ENCODE peak calls at places on chromosomes 7 and 10, in eight cellular contexts. J, D, Z, O, R, S, Q and G are unnamed samples.

GRCh38 chr10:70835895-70836294 is 20.1 kb downstream of the SGPL1 start:
- DNase-seq in J (no peak), D (no peak), Z (no peak), O (no peak), R (no peak), S (no peak), Q (no peak), G (no peak)

GRCh38 chr7:101094791-101095375 is 9.6 kb downstream of the TRIM56 start:
- DNase-seq in J (peak), D (peak), Z (peak), O (peak), R (no peak), S (peak), Q (no peak), G (no peak)

GRCh38 chr7:50782376-50783208 is at the start of gene GRB10:
- DNase-seq in J (no peak), D (peak), Z (no peak), O (no peak), R (no peak), S (peak), Q (no peak), G (no peak)

GRCh38 chr10:129323311-129323710 is 143.7 kb upstream of the MGMT start:
- DNase-seq in J (no peak), D (peak), Z (no peak), O (no peak), R (no peak), S (no peak), Q (no peak), G (no peak)

GRCh38 chr10:124482401-124482800 is 20.8 kb downstream of the LHPP start:
- DNase-seq in J (no peak), D (no peak), Z (no peak), O (no peak), R (no peak), S (no peak), Q (no peak), G (no peak)

GRCh38 chr7:611281-611810 is 91.7 kb upstream of the PDGFA start:
- DNase-seq in J (no peak), D (no peak), Z (no peak), O (no peak), R (no peak), S (no peak), Q (no peak), G (no peak)

GRCh38 chr10:43872644-43873043 is 224.0 kb upstream of the ZNF32 start:
- DNase-seq in J (no peak), D (no peak), Z (no peak), O (no peak), R (no peak), S (no peak), Q (no peak), G (no peak)

GRCh38 chr10:99870051-99870730 is 87.8 kb downstream of the ABCC2 start:
- DNase-seq in J (peak), D (no peak), Z (peak), O (peak), R (no peak), S (peak), Q (no peak), G (peak)

GRCh38 chr7:91043924-91044660 is 220.1 kb upstream of the FZD1 start:
- DNase-seq in J (no peak), D (peak), Z (no peak), O (no peak), R (no peak), S (no peak), Q (no peak), G (no peak)

GRCh38 chr7:3277604-3278572 is 23.2 kb upstream of the SDK1 start:
- DNase-seq in J (no peak), D (no peak), Z (no peak), O (no peak), R (no peak), S (no peak), Q (no peak), G (no peak)

GRCh38 chr10:18312385-18313145 is 172.3 kb downstream of the CACNB2 start:
- DNase-seq in J (no peak), D (peak), Z (no peak), O (no peak), R (peak), S (peak), Q (peak), G (peak)

GRCh38 chr7:75650062-75650461 is 88.7 kb downstream of the HIP1 start:
- DNase-seq in J (no peak), D (peak), Z (no peak), O (no peak), R (no peak), S (no peak), Q (no peak), G (no peak)

GRCh38 chr7:131110294-131111080 is 217.2 kb upstream of the MKLN1 start:
- DNase-seq in J (no peak), D (peak), Z (no peak), O (no peak), R (no peak), S (peak), Q (no peak), G (no peak)

GRCh38 chr10:71222541-71223364 is 10.4 kb downstream of the UNC5B start:
- DNase-seq in J (no peak), D (peak), Z (no peak), O (no peak), R (no peak), S (no peak), Q (no peak), G (no peak)

GRCh38 chr10:59819265-59819664 is 66.0 kb upstream of the MRLN start:
- DNase-seq in J (no peak), D (no peak), Z (no peak), O (no peak), R (no peak), S (no peak), Q (no peak), G (no peak)